ENCODE peak calls at places on chromosomes 7 and 10, in seven cellular contexts. P is breast epithelium, E is A549, S is tibial nerve, T is gastrocnemius medialis, W is NB4, Y is ovary. C is an unnamed sample.
A peak's percentile ranks its signal among the peaks of the same experiment; 100 is the strongest.

GRCh38 chr7:111137296-111138195 is 46.6 kb downstream of the LRRN3 start:
- DNase-seq in P (no peak), E (no peak), S (no peak), T (no peak), W (no peak), Y (no peak), C (peak; percentile 67)

GRCh38 chr7:134667899-134668298 is 21.2 kb downstream of the BPGM start:
- DNase-seq in P (no peak), E (no peak), S (no peak), T (no peak), W (no peak), Y (no peak), C (no peak)

GRCh38 chr10:28400176-28400575 is 97.3 kb upstream of the MPP7 start:
- DNase-seq in P (no peak), E (no peak), S (no peak), T (no peak), W (no peak), Y (no peak), C (no peak)

GRCh38 chr10:77837248-77837924 is 89.2 kb downstream of the DLG5 start:
- DNase-seq in P (no peak), E (peak; percentile 47), S (no peak), T (no peak), W (peak; percentile 83), Y (no peak), C (peak; percentile 80)

GRCh38 chr10:62278461-62278910 is 9.8 kb upstream of the RTKN2 start:
- DNase-seq in P (no peak), E (no peak), S (no peak), T (no peak), W (no peak), Y (no peak), C (no peak)

GRCh38 chr7:139679731-139680594 is 97.8 kb downstream of the HIPK2 start:
- DNase-seq in P (no peak), E (peak; percentile 87), S (no peak), T (no peak), W (no peak), Y (no peak), C (no peak)

GRCh38 chr7:109136893-109137292 is 567.2 kb downstream of the DNAJB9 start:
- DNase-seq in P (no peak), E (no peak), S (no peak), T (no peak), W (no peak), Y (no peak), C (no peak)

GRCh38 chr7:30047124-30047523 is 18.9 kb downstream of the PLEKHA8 start:
- DNase-seq in P (no peak), E (no peak), S (no peak), T (no peak), W (no peak), Y (no peak), C (no peak)

GRCh38 chr7:157432957-157433576 is 96.3 kb downstream of the DNAJB6 start:
- DNase-seq in P (peak; percentile 51), E (peak; percentile 47), S (no peak), T (no peak), W (peak; percentile 90), Y (peak; percentile 67), C (peak; percentile 77)

GRCh38 chr7:155527664-155528063 is 18.7 kb downstream of the CNPY1 start:
- DNase-seq in P (no peak), E (no peak), S (no peak), T (no peak), W (no peak), Y (no peak), C (no peak)

DNA sequence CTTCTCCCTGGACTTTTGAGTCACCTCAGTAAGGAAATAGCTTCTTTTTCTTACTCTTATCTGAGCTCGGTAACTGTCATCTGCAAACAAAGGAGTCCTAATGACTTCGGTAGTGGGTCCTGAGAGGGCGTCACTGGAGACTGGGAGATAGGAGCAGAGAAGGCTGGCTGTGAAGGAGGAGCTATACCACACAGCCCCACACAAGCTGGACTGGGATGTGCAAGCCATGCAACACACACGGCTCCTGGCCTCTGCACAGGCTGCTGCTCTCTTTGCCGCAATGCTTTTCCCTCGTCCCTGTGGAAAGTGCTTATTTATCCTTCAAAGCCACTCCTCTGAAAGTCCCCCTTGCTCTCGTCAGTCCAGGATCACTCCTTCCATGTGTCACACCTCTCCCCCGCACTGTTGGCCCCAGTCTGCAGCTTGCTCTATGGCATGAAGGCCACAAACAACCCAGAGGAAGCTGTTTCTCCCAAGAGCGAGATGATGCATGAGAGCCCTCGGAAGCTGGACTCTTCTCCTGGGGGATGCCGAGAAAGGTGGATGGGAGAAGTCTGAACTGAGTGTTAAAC is 14.9 kb downstream of the TMEM273 start:
- DNase-seq in P (no peak), E (no peak), S (no peak), T (no peak), W (no peak), Y (no peak), C (no peak)
- TF ChIP-seq POLR2A in P (no peak), E (no peak), S (no peak), T (no peak), W (no peak), Y (no peak), C (no peak)

GRCh38 chr7:54336800-54337199 is 205.4 kb upstream of the VSTM2A start:
- DNase-seq in P (no peak), E (no peak), S (no peak), T (no peak), W (no peak), Y (no peak), C (no peak)

GRCh38 chr7:54330216-54330800 is 211.9 kb upstream of the VSTM2A start:
- DNase-seq in P (no peak), E (no peak), S (no peak), T (no peak), W (no peak), Y (no peak), C (no peak)

GRCh38 chr7:54331311-54331710 is 210.9 kb upstream of the VSTM2A start:
- DNase-seq in P (no peak), E (no peak), S (no peak), T (no peak), W (no peak), Y (no peak), C (no peak)

GRCh38 chr7:54339074-54339473 is 203.1 kb upstream of the VSTM2A start:
- DNase-seq in P (no peak), E (no peak), S (no peak), T (peak; percentile 41), W (no peak), Y (no peak), C (no peak)

GRCh38 chr7:54333952-54334351 is 208.2 kb upstream of the VSTM2A start:
- DNase-seq in P (no peak), E (no peak), S (no peak), T (no peak), W (no peak), Y (no peak), C (no peak)
- TF ChIP-seq CTCF in P (no peak), E (no peak), S (no peak), T (no peak), W (no peak), Y (no peak), C (no peak)

DNA sequence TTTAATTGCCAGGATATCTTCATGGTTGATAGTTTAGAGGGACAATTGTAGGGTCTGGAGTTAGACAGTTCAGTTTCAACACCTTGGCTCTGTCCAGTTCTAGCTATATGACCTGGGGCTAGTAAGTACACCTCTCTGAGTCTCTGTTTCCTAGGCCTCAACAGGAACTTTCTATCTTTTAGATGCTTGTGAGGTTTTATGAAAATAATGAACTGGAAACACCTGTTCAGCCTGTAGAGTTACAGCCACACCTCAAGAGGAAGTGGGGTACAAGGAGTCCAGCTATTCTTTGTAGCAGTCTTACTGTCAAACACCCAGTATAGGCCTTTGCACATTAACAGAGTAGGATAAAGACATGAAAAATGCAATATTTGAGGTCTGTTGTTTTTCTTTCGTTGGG is 73.4 kb downstream of the CHRM2 start:
- DNase-seq in P (no peak), E (no peak), S (no peak), T (no peak), W (no peak), Y (no peak), C (no peak)
- H3K4me3 ChIP-seq in P (no peak overlapping the region), E (no peak overlapping the region), S (no peak overlapping the region), T (no peak overlapping the region), W (no peak overlapping the region), Y (no peak overlapping the region), C (no peak overlapping the region)

DNA sequence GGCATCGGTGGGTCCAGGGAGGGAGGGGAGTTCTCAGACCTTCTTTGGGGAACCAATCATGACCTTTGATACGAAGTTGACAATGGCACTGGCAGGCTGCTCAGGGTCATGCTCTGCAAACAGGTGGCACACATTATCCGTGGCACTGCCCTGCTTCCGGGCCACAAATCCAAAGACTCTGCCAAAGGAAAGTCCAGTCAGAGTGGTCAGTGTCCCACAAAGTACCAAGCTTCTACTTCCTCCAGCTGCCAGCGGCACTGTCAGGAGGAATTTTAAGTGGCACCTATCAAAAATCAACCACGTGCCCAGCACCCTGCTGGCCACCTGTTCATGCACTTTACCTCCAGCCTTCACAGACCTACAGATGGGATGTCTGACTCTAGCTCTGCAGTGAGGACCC is 303.9 kb downstream of the TNS3 start:
- DNase-seq in P (no peak), E (no peak), S (no peak), T (no peak), W (no peak), Y (no peak), C (no peak)
- TF ChIP-seq POLR2A in P (no peak), E (no peak), S (no peak), T (no peak), W (no peak), Y (no peak), C (no peak)

GRCh38 chr7:32039000-32039756 is 31.0 kb downstream of the PDE1C start:
- DNase-seq in P (no peak), E (peak; percentile 78), S (no peak), T (no peak), W (peak; percentile 14), Y (no peak), C (no peak)
- TF ChIP-seq CTCF in P (no peak), E (no peak), S (no peak), T (no peak), W (peak; percentile 8), Y (no peak), C (no peak)

GRCh38 chr10:12841426-12841825 is 160.1 kb downstream of the CCDC3 start:
- DNase-seq in P (no peak), E (no peak), S (no peak), T (no peak), W (no peak), Y (no peak), C (no peak)

GRCh38 chr10:12839941-12840611 is 161.4 kb downstream of the CCDC3 start:
- DNase-seq in P (no peak), E (no peak), S (no peak), T (no peak), W (no peak), Y (no peak), C (peak; percentile 57)

GRCh38 chr10:12842310-12842709 is 159.2 kb downstream of the CCDC3 start:
- DNase-seq in P (no peak), E (no peak), S (no peak), T (no peak), W (no peak), Y (no peak), C (peak; percentile 48)

GRCh38 chr10:12843296-12843945 is 158.1 kb downstream of the CCDC3 start:
- DNase-seq in P (no peak), E (no peak), S (no peak), T (no peak), W (no peak), Y (no peak), C (no peak)

GRCh38 chr10:12841826-12842225 is 159.7 kb downstream of the CCDC3 start:
- DNase-seq in P (no peak), E (no peak), S (no peak), T (no peak), W (no peak), Y (no peak), C (peak; percentile 58)
- H3K4me3 ChIP-seq in P (no peak overlapping the region), E (no peak overlapping the region), S (no peak overlapping the region), T (no peak overlapping the region), W (no peak overlapping the region), Y (no peak overlapping the region), C (no peak overlapping the region)

GRCh38 chr7:129853661-129854268 is 99.0 kb downstream of the UBE2H start:
- DNase-seq in P (no peak), E (peak; percentile 27), S (no peak), T (no peak), W (peak; percentile 84), Y (no peak), C (no peak)
- TF ChIP-seq POLR2A in P (no peak), E (no peak), S (no peak), T (no peak), W (no peak), Y (no peak), C (no peak)

C was measured in spleen.